ENCODE peak calls at places on chromosomes 11 and 22, in eight cellular contexts. X is AG10803; L is activated CD8-positive, alpha-beta T cell treated with anti-CD3 and anti-CD28 coated beads, Interleukin-2, amount 10 ng/mL, durations not matched to agents 7 days and 5 days; A is T-cell; W is psoas muscle; C is IMR-90; T is heart right ventricle; Q is MM.1S. V is an unnamed sample.

GRCh38 chr11:73217131-73217809 is 811 bp upstream of the P2RY2 start:
- DNase-seq in A (no peak), Q (no peak), X (no peak), C (no peak), L (no peak), W (peak), T (no peak), V (no peak)

GRCh38 chr22:40418366-40419201 is 48.2 kb downstream of the SGSM3 start:
- DNase-seq in A (peak), T (peak), W (no peak), Q (no peak), L (peak), X (no peak), C (peak), V (no peak)

GRCh38 chr22:22408731-22409696 is 99.5 kb downstream of the ZNF280B start:
- DNase-seq in X (peak), A (no peak), Q (peak), C (peak), W (no peak), L (peak), T (no peak), V (peak)

GRCh38 chr11:120131941-120132644 is 5.8 kb downstream of the TRIM29 start:
- DNase-seq in T (no peak), L (no peak), X (no peak), Q (no peak), W (no peak), A (no peak), C (no peak), V (no peak)

GRCh38 chr11:18019650-18020049 is 6.8 kb upstream of the SERGEF start:
- DNase-seq in X (no peak), Q (no peak), L (no peak), T (no peak), W (no peak), C (no peak), A (no peak), V (no peak)

GRCh38 chr11:3723014-3723708 is 52.0 kb upstream of the CHRNA10 start:
- DNase-seq in Q (no peak), X (peak), W (no peak), A (no peak), L (no peak), T (no peak), C (peak), V (peak)

GRCh38 chr11:46308632-46309419 is 31.4 kb downstream of the CREB3L1 start:
- DNase-seq in T (peak), L (peak), Q (peak), C (peak), X (peak), W (peak), A (peak), V (peak)

GRCh38 chr11:3108183-3108721 is 51.0 kb upstream of the CARS1 start:
- DNase-seq in A (no peak), L (no peak), X (no peak), T (no peak), C (no peak), Q (no peak), W (peak), V (no peak)

GRCh38 chr11:124394408-124394807 is 4.4 kb downstream of the OR8B3 start:
- DNase-seq in C (peak), W (no peak), X (no peak), L (no peak), Q (no peak), A (no peak), T (no peak), V (no peak)

GRCh38 chr11:63998558-63999348 is 12.5 kb downstream of the OTUB1 start:
- DNase-seq in C (no peak), W (no peak), A (no peak), Q (no peak), L (no peak), X (no peak), T (no peak), V (no peak)

GRCh38 chr11:128719556-128719824 is 25.6 kb downstream of the FLI1 start:
- DNase-seq in L (no peak), C (no peak), A (no peak), Q (no peak), W (no peak), X (no peak), T (no peak), V (no peak)

GRCh38 chr22:23565942-23566715 is 14.0 kb downstream of the IGLL1 start:
- DNase-seq in A (no peak), T (no peak), W (peak), Q (no peak), X (no peak), L (no peak), C (no peak), V (no peak)

GRCh38 chr11:95688501-95689222 is 100.9 kb downstream of the FAM76B start:
- DNase-seq in X (no peak), W (no peak), T (no peak), L (peak), Q (no peak), C (no peak), A (no peak), V (no peak)

GRCh38 chr11:131666617-131667016 is 296.2 kb downstream of the NTM start:
- DNase-seq in L (no peak), X (peak), Q (no peak), A (no peak), C (peak), W (no peak), T (no peak), V (peak)

GRCh38 chr22:37675930-37676571 is 615 bp downstream of the LGALS1 start:
- DNase-seq in C (no peak), T (peak), W (peak), Q (no peak), L (peak), X (peak), A (no peak), V (no peak)

GRCh38 chr22:47605441-47605840 is 843.0 kb downstream of the TBC1D22A start:
- DNase-seq in L (no peak), W (no peak), C (no peak), T (no peak), X (no peak), A (no peak), Q (no peak), V (no peak)

GRCh38 chr22:18071968-18072310 is 5.9 kb upstream of the PEX26 start:
- DNase-seq in Q (no peak), T (no peak), W (no peak), X (no peak), C (no peak), A (no peak), L (no peak), V (no peak)

GRCh38 chr22:28498044-28498443 is 181.6 kb downstream of the TTC28 start:
- DNase-seq in X (no peak), L (no peak), W (no peak), T (no peak), C (no peak), Q (no peak), A (no peak), V (no peak)

GRCh38 chr11:111777094-111778046 is 11.2 kb upstream of the PPP2R1B start:
- DNase-seq in C (peak), W (no peak), T (peak), Q (peak), L (peak), X (peak), A (no peak), V (peak)

GRCh38 chr22:38012604-38013072 is 28.3 kb upstream of the SOX10 start:
- DNase-seq in A (no peak), Q (no peak), C (peak), X (no peak), W (no peak), T (no peak), L (no peak), V (no peak)

GRCh38 chr11:67691149-67691548 is 16.7 kb upstream of the ALDH3B2 start:
- DNase-seq in T (no peak), W (no peak), X (no peak), L (no peak), A (no peak), C (no peak), Q (no peak), V (no peak)

GRCh38 chr11:27386176-27386575 is 23.2 kb upstream of the CCDC34 start:
- DNase-seq in A (no peak), X (peak), W (no peak), C (no peak), T (no peak), L (no peak), Q (no peak), V (no peak)

GRCh38 chr11:120198787-120199469 is 11.9 kb upstream of the OAF start:
- DNase-seq in A (no peak), C (no peak), Q (no peak), W (peak), T (no peak), X (no peak), L (no peak), V (no peak)

GRCh38 chr11:8839957-8840945 is 70.7 kb upstream of the AKIP1 start:
- DNase-seq in W (no peak), T (peak), C (peak), A (no peak), Q (no peak), X (peak), L (no peak), V (no peak)

GRCh38 chr11:110855246-110855645 is 143.0 kb upstream of the ARHGAP20 start:
- DNase-seq in L (no peak), X (peak), Q (no peak), A (no peak), C (no peak), T (no peak), W (no peak), V (no peak)

GRCh38 chr11:123573291-123573690 is 81.1 kb downstream of the SCN3B start:
- DNase-seq in C (no peak), T (no peak), W (no peak), Q (no peak), X (no peak), A (no peak), L (no peak), V (no peak)

GRCh38 chr11:2666828-2667570 is 32.8 kb downstream of the KCNQ1OT1 start:
- DNase-seq in A (no peak), T (peak), Q (no peak), C (no peak), X (no peak), W (peak), L (peak), V (no peak)

GRCh38 chr11:106827687-106828086 is 190.6 kb downstream of the GUCY1A2 start:
- DNase-seq in Q (no peak), T (no peak), C (no peak), A (no peak), L (no peak), X (no peak), W (no peak), V (no peak)

GRCh38 chr11:83956119-83956697 is 670.0 kb upstream of the CCDC90B start:
- DNase-seq in T (no peak), A (no peak), Q (no peak), L (no peak), X (no peak), C (no peak), W (no peak), V (no peak)

GRCh38 chr11:33157103-33158027 is 3.9 kb downstream of the CSTF3 start:
- DNase-seq in C (no peak), W (no peak), X (no peak), Q (no peak), L (no peak), A (no peak), T (no peak), V (no peak)

GRCh38 chr11:108522318-108522717 is 24.1 kb upstream of the POGLUT3 start:
- DNase-seq in W (no peak), L (no peak), Q (no peak), T (no peak), X (no peak), A (no peak), C (no peak), V (no peak)

GRCh38 chr11:81644239-81644840 is 1089.3 kb downstream of the FAM181B start:
- DNase-seq in L (peak), W (no peak), C (peak), Q (peak), A (no peak), X (peak), T (no peak), V (peak)

GRCh38 chr22:40429481-40429880 is 59.1 kb downstream of the SGSM3 start:
- DNase-seq in X (no peak), C (no peak), L (no peak), W (no peak), T (no peak), A (no peak), Q (no peak), V (no peak)

GRCh38 chr11:122804796-122805195 is 33.5 kb upstream of the CRTAM start:
- DNase-seq in X (no peak), Q (no peak), A (no peak), L (no peak), T (no peak), W (no peak), C (no peak), V (no peak)

GRCh38 chr11:126352163-126352562 is 3.3 kb upstream of the ST3GAL4 start:
- DNase-seq in L (no peak), T (no peak), A (no peak), X (no peak), C (no peak), W (peak), Q (no peak), V (no peak)

V was measured in AG08395.